ENCODE peak calls at places on chromosomes 13 and 19, in nine cellular contexts. C, F, W, K, J, T, Q, L and D are unnamed samples.

GRCh38 chr13:34764246-34764645 is 177.8 kb upstream of the NBEA start:
- DNase-seq in C (no peak), F (no peak), W (no peak), K (peak), J (no peak), T (no peak), Q (no peak), L (no peak), D (peak)

GRCh38 chr13:32039488-32040013 is 8.0 kb downstream of the FRY start:
- DNase-seq in C (no peak), F (no peak), W (no peak), K (no peak), J (no peak), T (no peak), Q (no peak), L (no peak), D (no peak)

GRCh38 chr19:18771328-18772242 is 19.5 kb downstream of the COMP start:
- DNase-seq in C (peak), F (no peak), W (no peak), K (no peak), J (peak), T (no peak), Q (peak), L (no peak), D (no peak)

GRCh38 chr13:54536112-54536511 is 1507.5 kb downstream of the OLFM4 start:
- DNase-seq in C (peak), F (no peak), W (no peak), K (no peak), J (peak), T (no peak), Q (no peak), L (peak), D (peak)

GRCh38 chr13:98267080-98267912 is 90.2 kb upstream of the RNF113B start:
- DNase-seq in C (no peak), F (no peak), W (peak), K (no peak), J (no peak), T (no peak), Q (no peak), L (no peak), D (no peak)

GRCh38 chr13:32016631-32017030 is 14.9 kb upstream of the FRY start:
- DNase-seq in C (no peak), F (no peak), W (no peak), K (no peak), J (no peak), T (no peak), Q (no peak), L (no peak), D (no peak)

GRCh38 chr13:75470676-75471075 is 11.3 kb downstream of the TBC1D4 start:
- DNase-seq in C (no peak), F (no peak), W (no peak), K (no peak), J (no peak), T (no peak), Q (no peak), L (no peak), D (no peak)

GRCh38 chr19:18433735-18434398 is 4.1 kb downstream of the ISYNA1 start:
- DNase-seq in C (peak), F (no peak), W (no peak), K (no peak), J (peak), T (no peak), Q (no peak), L (no peak), D (no peak)

GRCh38 chr13:79716191-79716590 is 235.2 kb downstream of the NDFIP2 start:
- DNase-seq in C (no peak), F (no peak), W (no peak), K (no peak), J (no peak), T (no peak), Q (no peak), L (no peak), D (no peak)

GRCh38 chr13:100636004-100636403 is 38.6 kb downstream of the TMTC4 start:
- DNase-seq in C (no peak), F (no peak), W (no peak), K (no peak), J (no peak), T (no peak), Q (no peak), L (no peak), D (no peak)

GRCh38 chr13:97211357-97211756 is 10.8 kb upstream of the MBNL2 start:
- DNase-seq in C (no peak), F (no peak), W (no peak), K (no peak), J (no peak), T (no peak), Q (no peak), L (no peak), D (no peak)

GRCh38 chr13:114129649-114130062 is 2.8 kb downstream of the RASA3 start:
- DNase-seq in C (no peak), F (no peak), W (no peak), K (no peak), J (no peak), T (no peak), Q (no peak), L (no peak), D (no peak)

GRCh38 chr19:1848399-1849131 is at the start of gene REXO1:
- DNase-seq in C (peak), F (peak), W (peak), K (no peak), J (peak), T (peak), Q (peak), L (peak), D (peak)

GRCh38 chr19:37594982-37595382 is 306 bp downstream of the ZNF540 start:
- DNase-seq in C (no peak), F (peak), W (peak), K (no peak), J (no peak), T (peak), Q (no peak), L (no peak), D (no peak)

GRCh38 chr13:113086031-113086750 is 19.4 kb upstream of the F7 start:
- DNase-seq in C (no peak), F (no peak), W (no peak), K (no peak), J (no peak), T (peak), Q (no peak), L (peak), D (no peak)
- TF ChIP-seq CTCF in C (peak), F (peak), W (peak), K (no peak), J (peak), T (no peak), Q (no peak), L (no peak), D (no peak)

GRCh38 chr19:30089086-30089665 is 147.1 kb downstream of the URI1 start:
- DNase-seq in C (no peak), F (no peak), W (no peak), K (no peak), J (no peak), T (peak), Q (no peak), L (no peak), D (no peak)
- H3K4me3 ChIP-seq in C (no peak), F (no peak), W (no peak), K (no peak), J (no peak), T (no peak), Q (no peak), L (no peak), D (no peak)

GRCh38 chr19:48000846-48001245 is 6.4 kb downstream of the ELSPBP1 start:
- DNase-seq in C (no peak), F (no peak), W (no peak), K (no peak), J (no peak), T (no peak), Q (no peak), L (no peak), D (no peak)

GRCh38 chr19:47998800-47999199 is 4.4 kb downstream of the ELSPBP1 start:
- DNase-seq in C (no peak), F (no peak), W (no peak), K (no peak), J (no peak), T (no peak), Q (no peak), L (no peak), D (no peak)

GRCh38 chr19:48006762-48007161 is 12.3 kb downstream of the ELSPBP1 start:
- DNase-seq in C (no peak), F (no peak), W (no peak), K (no peak), J (peak), T (no peak), Q (peak), L (peak), D (no peak)

DNA sequence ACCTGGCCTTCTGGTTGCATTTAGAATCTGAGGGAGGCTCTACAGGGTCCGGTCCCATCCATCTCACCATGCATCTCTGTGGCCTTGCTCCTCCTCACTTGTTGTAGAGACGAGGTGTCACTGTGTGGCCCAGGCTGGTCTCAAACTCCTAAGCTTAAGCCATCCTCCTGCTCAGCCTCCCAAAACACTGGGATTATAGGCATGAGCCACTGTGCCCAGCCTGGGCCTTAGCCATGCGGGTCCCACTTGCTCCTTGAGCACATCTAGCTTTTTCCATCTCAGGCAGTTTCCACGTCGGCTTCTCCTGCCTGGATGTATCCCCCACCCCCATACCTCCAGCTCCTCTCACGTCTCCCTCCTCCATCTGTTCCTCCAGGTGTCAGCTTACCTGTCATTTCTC is 9.8 kb downstream of the ELSPBP1 start:
- DNase-seq in C (no peak), F (no peak), W (no peak), K (no peak), J (no peak), T (no peak), Q (no peak), L (no peak), D (no peak)
- TF ChIP-seq CTCF in C (no peak), F (no peak), W (no peak), K (no peak), J (no peak), T (no peak), Q (no peak), L (no peak), D (no peak)

DNA sequence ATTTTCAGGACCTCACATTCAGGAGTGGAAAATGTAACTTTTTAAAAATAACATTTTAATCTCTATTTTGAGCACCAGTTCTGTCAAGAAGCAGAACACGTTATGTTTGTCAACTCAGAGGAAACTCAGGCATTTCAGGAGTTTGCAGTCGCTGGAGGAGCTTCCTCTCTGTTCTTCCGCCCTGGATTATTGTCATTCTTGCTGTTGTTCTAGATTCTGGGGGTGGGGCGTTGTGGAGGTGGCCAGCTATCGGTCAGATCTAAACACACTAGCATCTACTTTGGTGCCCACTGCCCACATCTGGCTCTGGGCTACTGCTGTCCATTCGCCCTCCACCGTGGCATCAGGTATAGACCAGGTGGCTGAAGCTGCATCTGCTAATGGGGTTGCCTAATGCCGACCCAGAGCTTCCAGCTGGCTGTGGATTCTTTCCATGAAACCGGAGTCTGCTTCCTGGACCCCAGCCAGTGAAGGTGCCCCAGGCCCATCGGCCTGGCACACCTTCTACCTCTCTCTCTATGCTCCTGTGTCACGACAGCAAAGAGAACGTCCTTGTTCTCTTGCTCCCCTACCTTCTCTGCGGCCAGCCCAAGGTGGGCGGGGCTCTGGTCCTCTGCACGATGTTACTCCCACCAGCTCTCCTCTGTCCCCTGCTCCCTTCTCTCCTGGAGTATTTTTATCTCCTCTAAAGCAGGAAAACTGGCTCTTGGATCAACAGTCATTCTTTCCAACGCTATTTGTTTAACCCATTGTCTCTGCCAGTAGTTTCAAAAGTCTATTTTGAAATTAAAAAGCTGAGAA is 36.6 kb upstream of the DGKH start:
- DNase-seq in C (no peak), F (no peak), W (no peak), K (no peak), J (no peak), T (no peak), Q (no peak), L (no peak), D (peak)
- H3K4me3 ChIP-seq in C (no peak), F (no peak), W (no peak), K (no peak), J (no peak), T (no peak), Q (no peak), L (no peak), D (peak)

DNA sequence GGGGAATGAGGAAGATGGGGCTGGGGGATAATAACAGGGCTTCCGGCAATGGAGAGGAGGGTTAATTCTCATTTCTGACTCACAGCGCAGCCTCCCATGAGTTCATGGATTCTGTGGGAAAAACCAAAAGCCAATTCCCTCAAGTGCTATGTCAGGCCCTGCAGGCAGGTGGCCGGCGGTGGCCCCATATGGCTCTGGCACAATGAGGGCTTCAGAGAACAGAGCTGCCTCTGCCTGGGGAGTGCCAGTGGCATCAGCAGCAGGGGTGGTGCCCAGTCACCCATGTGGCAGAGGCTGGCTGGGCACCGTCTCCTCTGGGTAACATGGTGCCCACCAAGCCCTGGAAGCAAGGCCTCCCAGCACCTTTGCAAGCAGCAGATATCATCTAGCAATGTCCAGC is 69.1 kb downstream of the ALOX5AP start:
- DNase-seq in C (no peak), F (no peak), W (no peak), K (no peak), J (no peak), T (no peak), Q (no peak), L (no peak), D (no peak)
- TF ChIP-seq CTCF in C (peak), F (peak), W (peak), K (peak), J (no peak), T (no peak), Q (no peak), L (no peak), D (no peak)

GRCh38 chr13:51175001-51175400 is 47.2 kb upstream of the FAM124A start:
- DNase-seq in C (no peak), F (no peak), W (no peak), K (no peak), J (no peak), T (no peak), Q (no peak), L (no peak), D (no peak)

GRCh38 chr13:51177188-51177587 is 45.0 kb upstream of the FAM124A start:
- DNase-seq in C (no peak), F (no peak), W (no peak), K (no peak), J (no peak), T (no peak), Q (no peak), L (no peak), D (no peak)

GRCh38 chr13:51179432-51179971 is 42.7 kb upstream of the FAM124A start:
- DNase-seq in C (no peak), F (no peak), W (no peak), K (no peak), J (no peak), T (no peak), Q (no peak), L (no peak), D (no peak)

GRCh38 chr13:51178456-51179074 is 43.6 kb upstream of the FAM124A start:
- DNase-seq in C (no peak), F (no peak), W (no peak), K (no peak), J (no peak), T (no peak), Q (no peak), L (no peak), D (no peak)

GRCh38 chr13:51175639-51176038 is 46.6 kb upstream of the FAM124A start:
- DNase-seq in C (no peak), F (no peak), W (no peak), K (no peak), J (no peak), T (no peak), Q (no peak), L (no peak), D (no peak)
- H3K4me3 ChIP-seq in C (no peak), F (no peak), W (no peak), K (no peak), J (no peak), T (no peak), Q (no peak), L (no peak), D (no peak)

GRCh38 chr19:58387338-58388174 is 487 bp downstream of the RPS5 start:
- DNase-seq in C (no peak), F (no peak), W (no peak), K (no peak), J (no peak), T (no peak), Q (peak), L (no peak), D (no peak)
- TF ChIP-seq CTCF in C (peak), F (no peak), W (no peak), K (peak), J (no peak), T (no peak), Q (peak), L (no peak), D (peak)

DNA sequence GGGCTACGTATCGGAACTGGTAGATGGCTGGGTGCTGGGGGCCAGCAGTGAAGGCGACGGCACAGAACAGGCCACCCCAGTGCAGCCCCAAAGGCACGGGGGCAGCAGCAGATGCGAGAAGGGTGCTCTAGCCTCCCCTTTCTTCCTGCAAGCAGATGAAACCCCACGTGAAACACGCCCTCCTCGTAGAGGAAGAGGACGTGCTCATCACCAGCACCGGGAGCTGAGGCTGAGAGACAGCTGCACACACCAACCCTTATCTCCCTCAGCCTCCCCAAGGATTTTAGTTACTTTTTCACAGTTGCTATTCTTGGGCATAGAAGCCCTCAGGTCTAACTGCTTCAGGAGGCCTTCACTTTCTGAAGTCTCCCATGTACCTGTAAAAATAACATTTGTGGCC is 11.9 kb downstream of the ZNF787 start:
- DNase-seq in C (no peak), F (no peak), W (peak), K (no peak), J (no peak), T (no peak), Q (no peak), L (no peak), D (no peak)
- H3K4me3 ChIP-seq in C (no peak), F (no peak), W (no peak), K (no peak), J (no peak), T (no peak), Q (no peak), L (no peak), D (no peak)